ENCODE peak calls at places on chromosomes 12 and 14, in six cellular contexts. V is lower lobe of right lung, K is thoracic aorta, Y is esophagus squamous epithelium, S is spleen, H is H1. J is an unnamed sample. For H3K9me3, the result is how much of the 10 kb centered on the place peaks cover.

GRCh38 chr12:115598827-115599226 is 678.7 kb downstream of the MED13L start:
- DNase-seq in S (no peak), H (no peak), K (no peak), Y (no peak), V (no peak), J (no peak)

GRCh38 chr12:117830471-117830870 is 138.3 kb downstream of the KSR2 start:
- DNase-seq in Y (no peak), V (no peak), H (no peak), S (no peak), K (no peak), J (no peak)

GRCh38 chr12:81598205-81598604 is 160.9 kb downstream of the PPFIA2 start:
- DNase-seq in V (no peak), K (no peak), H (no peak), S (no peak), Y (no peak), J (no peak)

GRCh38 chr12:69274861-69275260 is 35.5 kb downstream of the CPSF6 start:
- DNase-seq in Y (no peak), H (no peak), V (no peak), K (no peak), S (no peak), J (no peak)

GRCh38 chr12:13223941-13224340 is 27.4 kb downstream of the EMP1 start:
- DNase-seq in V (no peak), H (no peak), K (no peak), Y (no peak), S (no peak), J (no peak)

GRCh38 chr12:62123721-62124203 is 136.4 kb upstream of the USP15 start:
- DNase-seq in H (no peak), Y (no peak), V (no peak), K (no peak), S (no peak), J (no peak)

GRCh38 chr14:101073598-101073965 is 170.1 kb upstream of the RTL1 start:
- DNase-seq in Y (no peak), V (no peak), H (no peak), K (no peak), S (peak), J (no peak)

GRCh38 chr14:104117341-104118005 is 20.9 kb upstream of the KIF26A start:
- DNase-seq in H (no peak), Y (no peak), K (no peak), S (peak), V (peak), J (peak)

GRCh38 chr14:66281036-66281776 is 205.0 kb upstream of the CCDC196 start:
- DNase-seq in V (no peak), K (no peak), Y (no peak), H (no peak), S (no peak), J (no peak)

GRCh38 chr14:28609228-28609828 is 157.3 kb upstream of the FOXG1 start:
- DNase-seq in V (peak), Y (no peak), H (peak), K (no peak), S (no peak), J (no peak)

GRCh38 chr12:95953000-95953399 is 9.9 kb downstream of the AMDHD1 start:
- DNase-seq in H (no peak), V (no peak), S (no peak), K (no peak), Y (no peak), J (no peak)

GRCh38 chr14:65414961-65415589 is 2.5 kb downstream of the FUT8 start:
- DNase-seq in V (no peak), Y (no peak), K (no peak), S (no peak), H (no peak), J (no peak)

DNA sequence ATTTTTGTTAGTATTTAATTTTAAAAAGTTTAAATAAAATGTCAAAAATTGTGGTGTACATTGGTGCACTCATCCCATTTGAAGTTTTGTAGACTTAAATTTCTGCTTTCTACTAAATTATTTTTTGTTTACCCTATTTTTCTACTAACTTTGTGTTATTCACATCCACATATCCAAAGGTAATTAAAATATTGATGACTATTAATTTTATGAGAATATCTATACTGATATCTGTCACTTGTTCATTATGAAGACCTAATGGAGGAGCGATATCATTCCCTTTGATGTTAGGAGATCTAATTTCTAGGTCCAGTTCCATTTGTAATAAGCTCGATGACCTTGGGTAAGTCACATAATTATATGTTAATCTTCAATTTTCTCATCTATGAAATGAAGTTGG is 325.7 kb upstream of the STXBP6 start:
- DNase-seq in S (no peak), Y (no peak), K (no peak), V (no peak), H (no peak), J (no peak)
- H3K9me3 ChIP-seq in S (under half), Y (under half), K (under half), V (under half), H (under half), J (under half)

DNA sequence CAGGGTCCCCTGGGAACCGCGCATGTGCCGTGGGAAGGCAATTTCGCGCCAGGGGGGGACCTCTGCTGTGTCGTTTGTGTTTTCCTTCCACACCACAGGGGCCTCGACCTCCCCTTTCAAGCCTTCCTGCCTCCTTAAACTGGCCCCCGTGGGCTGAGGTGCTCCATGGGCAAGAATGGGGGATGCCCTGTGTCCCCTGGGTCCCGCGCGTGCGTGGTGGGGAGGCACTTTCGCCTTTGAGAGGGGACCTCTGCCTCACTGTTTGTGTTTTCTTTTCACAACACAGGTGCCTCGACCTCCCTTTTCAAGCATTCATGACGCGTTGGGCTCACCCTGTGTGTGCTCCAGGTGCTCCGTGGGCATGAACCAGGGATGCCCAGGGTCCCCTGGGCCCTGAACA is 348.8 kb downstream of the ALG10 start:
- DNase-seq in H (no peak), Y (no peak), S (no peak), V (no peak), K (no peak), J (no peak)
- H3K9me3 ChIP-seq in H (half or more), Y (half or more), S (half or more), V (under half), K (under half), J (under half)

GRCh38 chr12:79552186-79552585 is 138.6 kb downstream of the PAWR start:
- DNase-seq in Y (no peak), K (no peak), S (no peak), H (no peak), V (no peak), J (no peak)

GRCh38 chr12:79547044-79547734 is 143.6 kb downstream of the PAWR start:
- DNase-seq in H (peak), K (no peak), V (no peak), Y (no peak), S (no peak), J (no peak)

GRCh38 chr12:79548525-79548924 is 142.2 kb downstream of the PAWR start:
- DNase-seq in S (no peak), H (no peak), K (no peak), V (no peak), Y (no peak), J (no peak)

GRCh38 chr12:79547735-79548347 is 142.9 kb downstream of the PAWR start:
- DNase-seq in Y (no peak), H (peak), K (no peak), S (no peak), V (no peak), J (no peak)

GRCh38 chr12:79549531-79550271 is 141.1 kb downstream of the PAWR start:
- DNase-seq in K (no peak), S (no peak), Y (no peak), V (no peak), H (no peak), J (no peak)
- H3K9me3 ChIP-seq in K (under half), S (under half), Y (under half), V (under half), H (under half), J (under half)

DNA sequence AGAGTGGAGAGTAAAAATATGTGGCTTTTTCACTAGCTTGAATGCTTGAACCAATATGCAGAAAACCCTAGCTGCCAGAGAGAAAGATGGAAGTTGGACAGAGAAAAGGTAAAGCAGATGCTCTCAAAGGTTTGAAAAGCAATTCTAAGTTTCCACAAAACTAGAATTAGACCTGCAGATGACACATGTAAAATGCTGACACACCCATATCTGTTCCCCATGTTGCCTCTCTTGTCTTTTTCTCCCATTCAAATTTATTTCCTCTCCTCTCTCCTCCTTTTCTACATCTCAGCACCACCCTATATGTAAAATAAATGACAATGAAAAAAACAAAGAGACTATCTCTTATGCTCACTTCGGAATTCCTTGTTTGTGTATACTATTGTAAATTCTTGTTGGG is 75.5 kb upstream of the PLEKHA5 start:
- DNase-seq in S (no peak), K (no peak), H (no peak), Y (no peak), V (no peak), J (no peak)
- H3K9me3 ChIP-seq in S (under half), K (under half), H (under half), Y (under half), V (under half), J (under half)